ENCODE peak calls at places on chromosomes 4 and X, in nine cellular contexts. M, X, H, I, Z, E, C, S and Q are unnamed samples.

GRCh38 chrX:7586126-7586525 is 256.8 kb upstream of the VCX start:
- DNase-seq in M (peak), X (peak), H (peak), I (peak), Z (no peak), E (peak), C (no peak), S (peak), Q (no peak)

GRCh38 chr4:185115827-185116232 is 27.2 kb upstream of the SLC25A4 start:
- DNase-seq in M (peak), X (no peak), H (peak), I (no peak), Z (no peak), E (peak), C (peak), S (no peak), Q (no peak)

GRCh38 chrX:108359811-108360602 is 78.2 kb downstream of the COL4A6 start:
- DNase-seq in M (peak), X (no peak), H (no peak), I (no peak), Z (no peak), E (no peak), C (no peak), S (no peak), Q (no peak)

GRCh38 chrX:86047174-86047991 is at the start of gene CHM:
- DNase-seq in M (peak), X (peak), H (peak), I (peak), Z (peak), E (peak), C (peak), S (peak), Q (peak)

GRCh38 chr4:118798658-118799057 is 37.3 kb downstream of the SEC24D start:
- DNase-seq in M (no peak), X (no peak), H (no peak), I (no peak), Z (no peak), E (no peak), C (no peak), S (no peak), Q (no peak)

GRCh38 chrX:56745019-56745418 is 16.0 kb downstream of the NBDY start:
- DNase-seq in M (peak), X (no peak), H (peak), I (no peak), Z (no peak), E (no peak), C (no peak), S (peak), Q (no peak)

GRCh38 chr4:88443486-88443885 is 13.4 kb upstream of the HERC5 start:
- DNase-seq in M (no peak), X (no peak), H (no peak), I (no peak), Z (no peak), E (no peak), C (no peak), S (no peak), Q (no peak)

GRCh38 chr4:4599886-4600285 is 58.0 kb upstream of the STX18 start:
- DNase-seq in M (no peak), X (no peak), H (no peak), I (no peak), Z (no peak), E (no peak), C (no peak), S (no peak), Q (no peak)

GRCh38 chr4:145081756-145082155 is 16.2 kb downstream of the ANAPC10 start:
- DNase-seq in M (no peak), X (no peak), H (no peak), I (no peak), Z (no peak), E (no peak), C (no peak), S (no peak), Q (no peak)

GRCh38 chr4:150943831-150944230 is 71.3 kb downstream of the LRBA start:
- DNase-seq in M (no peak), X (no peak), H (no peak), I (no peak), Z (no peak), E (peak), C (no peak), S (no peak), Q (no peak)

GRCh38 chrX:54811301-54811885 is 3.8 kb downstream of the MAGED2 start:
- DNase-seq in M (no peak), X (no peak), H (no peak), I (no peak), Z (no peak), E (no peak), C (no peak), S (no peak), Q (no peak)

GRCh38 chr4:2954358-2955185 is 8.6 kb downstream of the NOP14 start:
- DNase-seq in M (no peak), X (peak), H (no peak), I (no peak), Z (no peak), E (peak), C (no peak), S (no peak), Q (no peak)

GRCh38 chr4:20272411-20272872 is 20.7 kb downstream of the SLIT2 start:
- DNase-seq in M (peak), X (no peak), H (peak), I (no peak), Z (no peak), E (no peak), C (no peak), S (peak), Q (no peak)

GRCh38 chr4:47557255-47557654 is 72.2 kb downstream of the ATP10D start:
- DNase-seq in M (no peak), X (no peak), H (no peak), I (no peak), Z (no peak), E (no peak), C (no peak), S (no peak), Q (no peak)

GRCh38 chr4:105291920-105292319 is 145.2 kb downstream of the TET2 start:
- DNase-seq in M (peak), X (no peak), H (no peak), I (no peak), Z (no peak), E (no peak), C (no peak), S (no peak), Q (no peak)

GRCh38 chr4:19850909-19851308 is 400.8 kb upstream of the SLIT2 start:
- DNase-seq in M (peak), X (no peak), H (peak), I (no peak), Z (no peak), E (no peak), C (no peak), S (peak), Q (no peak)

GRCh38 chrX:129823115-129823514 is 20.6 kb downstream of the ZDHHC9 start:
- DNase-seq in M (peak), X (peak), H (peak), I (peak), Z (peak), E (peak), C (peak), S (peak), Q (no peak)

GRCh38 chr4:15963568-15963967 is 593 bp upstream of the FGFBP2 start:
- DNase-seq in M (no peak), X (no peak), H (no peak), I (no peak), Z (no peak), E (no peak), C (no peak), S (no peak), Q (no peak)

GRCh38 chrX:41895826-41896225 is 27.5 kb downstream of the CASK start:
- DNase-seq in M (peak), X (no peak), H (no peak), I (no peak), Z (no peak), E (peak), C (no peak), S (no peak), Q (no peak)

GRCh38 chr4:3283916-3284315 is 8.9 kb upstream of the RGS12 start:
- DNase-seq in M (no peak), X (no peak), H (no peak), I (no peak), Z (no peak), E (no peak), C (no peak), S (peak), Q (peak)

GRCh38 chrX:12610079-12610478 is 181.1 kb upstream of the PRPS2 start:
- DNase-seq in M (peak), X (no peak), H (peak), I (no peak), Z (no peak), E (no peak), C (no peak), S (peak), Q (no peak)

GRCh38 chr4:129623233-129623632 is 527.3 kb downstream of the C4orf33 start:
- DNase-seq in M (no peak), X (peak), H (no peak), I (no peak), Z (no peak), E (no peak), C (no peak), S (peak), Q (no peak)

GRCh38 chr4:15451866-15452765 is 17.6 kb upstream of the CC2D2A start:
- DNase-seq in M (peak), X (no peak), H (peak), I (no peak), Z (peak), E (peak), C (no peak), S (peak), Q (no peak)

GRCh38 chr4:40931238-40931637 is 181.5 kb downstream of the NSUN7 start:
- DNase-seq in M (no peak), X (no peak), H (no peak), I (no peak), Z (no peak), E (no peak), C (no peak), S (no peak), Q (no peak)

GRCh38 chr4:152937535-152938236 is 1.6 kb downstream of the FHDC1 start:
- DNase-seq in M (peak), X (peak), H (peak), I (peak), Z (no peak), E (peak), C (peak), S (peak), Q (no peak)

GRCh38 chr4:99468891-99469290 is 33.7 kb upstream of the ADH7 start:
- DNase-seq in M (no peak), X (no peak), H (peak), I (no peak), Z (no peak), E (no peak), C (no peak), S (no peak), Q (no peak)

GRCh38 chr4:121784401-121784800 is 16.7 kb upstream of the EXOSC9 start:
- DNase-seq in M (no peak), X (no peak), H (peak), I (no peak), Z (no peak), E (no peak), C (no peak), S (no peak), Q (no peak)

GRCh38 chrX:139199945-139200344 is 330.6 kb upstream of the F9 start:
- DNase-seq in M (no peak), X (no peak), H (no peak), I (no peak), Z (no peak), E (no peak), C (no peak), S (no peak), Q (no peak)

GRCh38 chr4:145828802-145829485 is 109.7 kb downstream of the ZNF827 start:
- DNase-seq in M (no peak), X (peak), H (no peak), I (no peak), Z (no peak), E (no peak), C (no peak), S (no peak), Q (no peak)

GRCh38 chrX:108945883-108946523 is 209.6 kb upstream of the IRS4 start:
- DNase-seq in M (no peak), X (peak), H (no peak), I (no peak), Z (no peak), E (no peak), C (no peak), S (peak), Q (no peak)

GRCh38 chr4:130563185-130563890 is 1467.4 kb downstream of the C4orf33 start:
- DNase-seq in M (peak), X (peak), H (peak), I (peak), Z (no peak), E (peak), C (peak), S (peak), Q (no peak)

GRCh38 chr4:73021634-73022033 is 47.9 kb downstream of the COX18 start:
- DNase-seq in M (peak), X (peak), H (peak), I (no peak), Z (no peak), E (peak), C (no peak), S (peak), Q (no peak)

GRCh38 chrX:10011991-10012390 is 44.8 kb downstream of the CLDN34 start:
- DNase-seq in M (no peak), X (no peak), H (no peak), I (no peak), Z (no peak), E (peak), C (no peak), S (no peak), Q (no peak)

GRCh38 chr4:17561195-17561909 is 15.6 kb upstream of the LAP3 start:
- DNase-seq in M (no peak), X (no peak), H (peak), I (no peak), Z (no peak), E (no peak), C (no peak), S (peak), Q (no peak)

GRCh38 chr4:17560065-17560673 is 16.8 kb upstream of the LAP3 start:
- DNase-seq in M (no peak), X (no peak), H (no peak), I (no peak), Z (no peak), E (no peak), C (no peak), S (no peak), Q (no peak)

GRCh38 chr4:17559709-17560048 is 17.3 kb upstream of the LAP3 start:
- DNase-seq in M (no peak), X (no peak), H (no peak), I (no peak), Z (no peak), E (no peak), C (no peak), S (no peak), Q (no peak)

GRCh38 chr4:17558941-17559708 is 17.9 kb upstream of the LAP3 start:
- DNase-seq in M (no peak), X (no peak), H (no peak), I (no peak), Z (no peak), E (no peak), C (no peak), S (no peak), Q (no peak)

GRCh38 chr4:17562157-17562556 is 14.8 kb upstream of the LAP3 start:
- DNase-seq in M (no peak), X (no peak), H (no peak), I (no peak), Z (no peak), E (peak), C (no peak), S (no peak), Q (no peak)
- TF ChIP-seq CTCF in M (no peak), X (no peak), H (no peak), I (no peak), Z (no peak), E (peak), C (no peak), S (no peak), Q (peak)

GRCh38 chr4:1044469-1045192 is 33.2 kb downstream of the FGFRL1 start:
- DNase-seq in M (no peak), X (no peak), H (peak), I (no peak), Z (peak), E (no peak), C (no peak), S (no peak), Q (no peak)

GRCh38 chr4:1042352-1043025 is 31.1 kb downstream of the FGFRL1 start:
- DNase-seq in M (no peak), X (no peak), H (no peak), I (no peak), Z (no peak), E (no peak), C (no peak), S (no peak), Q (no peak)

GRCh38 chr4:1041936-1042330 is 30.5 kb downstream of the FGFRL1 start:
- DNase-seq in M (no peak), X (no peak), H (no peak), I (no peak), Z (no peak), E (no peak), C (no peak), S (no peak), Q (no peak)

GRCh38 chr4:1043658-1044468 is 32.4 kb downstream of the FGFRL1 start:
- DNase-seq in M (peak), X (no peak), H (peak), I (no peak), Z (peak), E (peak), C (peak), S (peak), Q (peak)

DNA sequence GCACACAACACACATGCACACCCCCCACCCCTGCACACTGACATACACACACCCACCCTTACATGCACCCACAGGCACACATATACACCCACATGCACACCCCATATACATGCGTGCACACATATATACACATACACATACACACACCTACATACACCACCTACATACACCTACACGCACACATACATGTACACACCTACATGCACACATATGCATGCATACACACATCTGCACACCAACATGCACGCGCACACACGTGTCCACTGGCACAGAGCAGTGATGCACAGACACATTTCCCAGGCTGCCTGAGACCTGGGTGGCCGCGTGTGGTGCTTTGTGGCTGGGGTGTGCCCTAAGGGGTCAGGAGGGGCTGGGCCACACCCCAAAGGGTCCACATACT is 31.7 kb downstream of the FGFRL1 start:
- DNase-seq in M (no peak), X (no peak), H (no peak), I (no peak), Z (no peak), E (no peak), C (no peak), S (no peak), Q (no peak)
- TF ChIP-seq CTCF in M (no peak), X (no peak), H (no peak), I (no peak), Z (no peak), E (no peak), C (no peak), S (no peak), Q (no peak)

GRCh38 chr4:78669453-78669852 is 106.7 kb upstream of the BMP2K start:
- DNase-seq in M (no peak), X (no peak), H (no peak), I (no peak), Z (no peak), E (no peak), C (no peak), S (no peak), Q (no peak)
- TF ChIP-seq CTCF in M (peak), X (peak), H (no peak), I (peak), Z (no peak), E (peak), C (no peak), S (peak), Q (no peak)

GRCh38 chr4:179872751-179873150 is 2370.5 kb upstream of the TENM3 start:
- DNase-seq in M (no peak), X (no peak), H (no peak), I (no peak), Z (no peak), E (no peak), C (no peak), S (no peak), Q (no peak)

GRCh38 chr4:179871726-179872125 is 2371.5 kb upstream of the TENM3 start:
- DNase-seq in M (no peak), X (no peak), H (no peak), I (no peak), Z (no peak), E (no peak), C (no peak), S (no peak), Q (no peak)

DNA sequence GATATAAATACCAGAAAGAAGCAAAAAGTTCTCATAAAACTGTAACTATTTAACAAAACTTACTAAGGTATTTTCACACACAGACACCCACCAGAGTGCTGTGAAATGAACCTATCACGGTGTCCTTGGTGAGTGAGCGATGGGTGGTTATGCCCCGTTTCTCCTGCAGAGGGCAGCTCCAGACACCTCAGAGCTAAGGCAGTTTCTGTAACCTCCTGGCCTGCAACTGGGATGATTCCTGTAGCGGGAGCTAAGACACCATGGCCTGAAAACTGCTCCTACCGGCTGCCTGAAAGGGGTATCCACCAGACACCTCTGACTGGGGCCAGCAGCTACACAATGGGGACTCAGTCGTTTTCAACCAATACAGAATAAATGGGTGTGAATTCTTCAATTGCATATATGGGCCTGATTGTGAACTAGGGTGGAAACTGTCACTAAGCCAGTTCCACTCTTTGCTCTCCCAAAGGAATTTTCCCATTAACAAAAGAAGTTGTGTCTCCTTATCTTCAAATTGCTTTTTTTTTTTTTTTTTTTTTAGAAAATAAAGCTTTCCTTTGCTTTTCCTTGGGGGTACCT is 2375.8 kb upstream of the TENM3 start:
- DNase-seq in M (peak), X (peak), H (no peak), I (peak), Z (no peak), E (peak), C (no peak), S (peak), Q (no peak)
- TF ChIP-seq CTCF in M (peak), X (peak), H (no peak), I (peak), Z (no peak), E (peak), C (no peak), S (peak), Q (peak)

GRCh38 chr4:74969507-74970474 is 36.9 kb downstream of the PARM1 start:
- DNase-seq in M (no peak), X (no peak), H (no peak), I (no peak), Z (no peak), E (peak), C (peak), S (no peak), Q (no peak)
- TF ChIP-seq CTCF in M (no peak), X (no peak), H (no peak), I (no peak), Z (peak), E (peak), C (peak), S (no peak), Q (no peak)

GRCh38 chr4:180550106-180550505 is 1693.1 kb upstream of the TENM3 start:
- DNase-seq in M (no peak), X (no peak), H (no peak), I (no peak), Z (no peak), E (no peak), C (no peak), S (peak), Q (no peak)
- TF ChIP-seq CTCF in M (no peak), X (peak), H (no peak), I (no peak), Z (no peak), E (no peak), C (no peak), S (no peak), Q (no peak)

GRCh38 chr4:183098080-183098722 is 856 bp upstream of the WWC2 start:
- DNase-seq in M (peak), X (peak), H (peak), I (peak), Z (peak), E (peak), C (peak), S (no peak), Q (peak)

GRCh38 chr4:183100298-183100599 is 1.2 kb downstream of the WWC2 start:
- DNase-seq in M (no peak), X (no peak), H (no peak), I (no peak), Z (no peak), E (no peak), C (no peak), S (no peak), Q (no peak)

GRCh38 chr4:183097251-183098079 is 1.6 kb upstream of the WWC2 start:
- DNase-seq in M (peak), X (no peak), H (no peak), I (peak), Z (peak), E (peak), C (peak), S (no peak), Q (no peak)

GRCh38 chr4:183099537-183100297 is 660 bp downstream of the WWC2 start:
- DNase-seq in M (no peak), X (peak), H (no peak), I (peak), Z (peak), E (peak), C (peak), S (peak), Q (peak)

GRCh38 chr4:183098723-183099536 is at the start of gene WWC2:
- DNase-seq in M (peak), X (peak), H (peak), I (peak), Z (peak), E (peak), C (peak), S (peak), Q (peak)
- TF ChIP-seq CTCF in M (no peak), X (no peak), H (no peak), I (no peak), Z (peak), E (no peak), C (no peak), S (no peak), Q (peak)